ENCODE peak calls at places on chromosomes 1 and 21, in nine cellular contexts. R is stimulated activated CD4-positive, alpha-beta T cell treated with anti-CD3 and anti-CD28 coated beads, Interleukin-2, amount 100 ng/mL, for 48 hours; J is cardiac fibroblast; V is fibroblast of lung; E is adipocyte; O is lower leg skin; N is H54; S is CD8-positive, alpha-beta memory T cell; T is ecto neural progenitor cell. M is an unnamed sample.

GRCh38 chr1:167714851-167715652 is 6.7 kb upstream of the MPZL1 start:
- DNase-seq in R (peak), J (peak), V (peak), E (peak), O (peak), N (peak), S (peak), T (peak), M (peak)

GRCh38 chr1:115069186-115069585 is 20.1 kb downstream of the TSPAN2 start:
- DNase-seq in R (no peak), J (no peak), V (peak), E (peak), O (no peak), N (peak), S (no peak), T (no peak), M (peak)

GRCh38 chr1:110460253-110461220 is 9.6 kb downstream of the PROK1 start:
- DNase-seq in R (peak), J (peak), V (peak), E (peak), O (peak), N (peak), S (peak), T (peak), M (peak)

GRCh38 chr1:233183226-233184020 is 112.1 kb downstream of the PCNX2 start:
- DNase-seq in R (no peak), J (no peak), V (peak), E (no peak), O (no peak), N (no peak), S (no peak), T (no peak), M (peak)

GRCh38 chr1:23727362-23727811 is 15.9 kb upstream of the ELOA start:
- DNase-seq in R (no peak), J (peak), V (no peak), E (peak), O (peak), N (no peak), S (no peak), T (no peak), M (peak)

GRCh38 chr1:43373034-43373940 is 5.5 kb upstream of the ELOVL1 start:
- DNase-seq in R (no peak), J (peak), V (peak), E (peak), O (no peak), N (peak), S (no peak), T (no peak), M (peak)

GRCh38 chr21:45602106-45602505 is 41.4 kb upstream of the PCBP3 start:
- DNase-seq in R (no peak), J (no peak), V (no peak), E (no peak), O (no peak), N (no peak), S (no peak), T (no peak), M (no peak)

GRCh38 chr1:150233359-150234308 is 2.3 kb downstream of the ANP32E start:
- DNase-seq in R (peak), J (peak), V (peak), E (peak), O (no peak), N (no peak), S (no peak), T (no peak), M (no peak)

GRCh38 chr1:34870395-34870794 is 10.8 kb upstream of the SMIM12 start:
- DNase-seq in R (no peak), J (no peak), V (no peak), E (no peak), O (no peak), N (no peak), S (no peak), T (no peak), M (no peak)